ENCODE peak calls at places on chromosome 14, in nine cellular contexts. T is pancreas; G is mesendoderm; I is cardiac muscle cell; E is right cardiac atrium; J is CD4-positive, alpha-beta memory T cell; U is upper lobe of right lung; L is SK-N-SH; O is effector memory CD4-positive, alpha-beta T cell. R is an unnamed sample.

GRCh38 chr14:90568405-90568804 is 171.6 kb downstream of the CALM1 start:
- DNase-seq in I (no peak), U (no peak), L (no peak), O (no peak), T (no peak), E (peak; percentile 52), G (no peak), J (no peak), R (no peak)

GRCh38 chr14:29016050-29016900 is 249.7 kb downstream of the FOXG1 start:
- DNase-seq in U (peak; percentile 57), T (no peak), I (peak; percentile 67), G (peak; percentile 79), J (no peak), O (no peak), E (peak; percentile 52), L (peak; percentile 7), R (no peak)

GRCh38 chr14:33184587-33184986 is 245.9 kb downstream of the NPAS3 start:
- DNase-seq in U (no peak), I (peak; percentile 27), L (peak; percentile 12), O (no peak), G (peak; percentile 54), E (no peak), J (no peak), T (no peak), R (no peak)

GRCh38 chr14:67943947-67944346 is 124.4 kb downstream of the RAD51B start:
- DNase-seq in J (peak; percentile 55), E (peak; percentile 71), G (peak; percentile 87), O (no peak), I (peak; percentile 95), T (peak; percentile 67), U (no peak), L (peak; percentile 57), R (peak; percentile 91)

GRCh38 chr14:102580552-102581110 is 11.8 kb upstream of the RCOR1 start:
- DNase-seq in L (no peak), G (no peak), O (no peak), T (no peak), I (no peak), U (no peak), E (no peak), J (no peak), R (no peak)

GRCh38 chr14:75063491-75064204 is at the start of gene ACYP1:
- DNase-seq in U (peak; percentile 95), G (peak; percentile 93), J (peak; percentile 87), I (peak; percentile 91), O (peak; percentile 75), T (peak; percentile 89), L (peak; percentile 93), E (peak; percentile 97), R (peak; percentile 97)

GRCh38 chr14:56280843-56281242 is 162.6 kb downstream of the PELI2 start:
- DNase-seq in E (no peak), O (no peak), T (no peak), I (no peak), L (no peak), G (no peak), J (no peak), U (no peak), R (no peak)

GRCh38 chr14:74238974-74239847 is at the start of gene VSX2:
- DNase-seq in L (no peak), I (no peak), J (no peak), E (no peak), T (no peak), U (no peak), G (peak; percentile 50), O (no peak), R (no peak)

GRCh38 chr14:36515105-36515593 is 4.9 kb downstream of the NKX2-1 start:
- DNase-seq in E (no peak), J (no peak), L (peak; percentile 13), O (no peak), U (no peak), G (no peak), T (no peak), I (no peak), R (no peak)

GRCh38 chr14:70821916-70822705 is 12.8 kb upstream of the MAP3K9 start:
- DNase-seq in J (peak; percentile 53), O (peak; percentile 40), I (peak; percentile 75), G (peak; percentile 74), E (peak; percentile 85), T (peak; percentile 57), L (peak; percentile 87), U (peak; percentile 75), R (peak; percentile 59)

GRCh38 chr14:27371868-27372267 is 774.0 kb upstream of the NOVA1 start:
- DNase-seq in I (no peak), L (no peak), O (no peak), G (no peak), E (no peak), U (no peak), T (no peak), J (no peak), R (no peak)

GRCh38 chr14:67503331-67503730 is 14.8 kb upstream of the TMEM229B start:
- DNase-seq in E (no peak), I (no peak), L (no peak), T (no peak), O (no peak), J (no peak), G (no peak), U (no peak), R (no peak)

GRCh38 chr14:61190341-61190740 is 90.8 kb downstream of the TMEM30B start:
- DNase-seq in T (no peak), G (no peak), I (no peak), J (no peak), U (no peak), E (no peak), O (no peak), L (no peak), R (no peak)

GRCh38 chr14:74945852-74946658 is 9.3 kb downstream of the PGF start:
- DNase-seq in L (peak; percentile 95), E (peak; percentile 91), I (peak; percentile 77), G (peak; percentile 84), J (peak; percentile 65), O (peak; percentile 36), U (peak; percentile 86), T (peak; percentile 62), R (peak; percentile 81)

GRCh38 chr14:75844486-75844885 is 137.3 kb downstream of the TGFB3 start:
- DNase-seq in I (no peak), U (no peak), T (no peak), G (no peak), E (no peak), O (no peak), J (no peak), L (no peak), R (no peak)

GRCh38 chr14:52876311-52876710 is 74.5 kb downstream of the FERMT2 start:
- DNase-seq in U (no peak), O (no peak), G (peak; percentile 70), T (no peak), E (no peak), L (no peak), I (peak; percentile 70), J (no peak), R (no peak)

GRCh38 chr14:24332094-24332983 is 2.5 kb downstream of the ADCY4 start:
- DNase-seq in J (peak; percentile 91), U (peak; percentile 82), O (peak; percentile 77), L (peak; percentile 94), E (peak; percentile 84), G (peak; percentile 79), I (peak; percentile 64), T (peak; percentile 69), R (peak; percentile 50)

GRCh38 chr14:63605041-63605532 is 36.6 kb downstream of the WDR89 start:
- DNase-seq in J (no peak), E (no peak), U (no peak), T (no peak), O (no peak), I (no peak), L (no peak), G (no peak), R (no peak)

GRCh38 chr14:59352951-59353350 is 112.2 kb downstream of the GPR135 start:
- DNase-seq in I (no peak), U (no peak), L (no peak), E (peak; percentile 55), J (no peak), G (peak; percentile 34), T (no peak), O (no peak), R (no peak)

GRCh38 chr14:89391123-89391522 is 25.9 kb downstream of the FOXN3 start:
- DNase-seq in L (no peak), G (no peak), E (no peak), I (no peak), J (no peak), O (no peak), U (no peak), T (no peak), R (no peak)
- H3K4me1 ChIP-seq in L (peaks cover 17% of the 10 kb centered on the region), G (peaks cover 4% of the 10 kb centered on the region), E (peaks cover 15% of the 10 kb centered on the region), I (peaks cover 7% of the 10 kb centered on the region), J (peaks cover 8% of the 10 kb centered on the region), O (no peaks in the 10 kb centered on the region), U (peaks cover 10% of the 10 kb centered on the region), T (peaks cover 8% of the 10 kb centered on the region), R (peaks cover 26% of the 10 kb centered on the region)

GRCh38 chr14:23299558-23299957 is 3.1 kb downstream of the PPP1R3E start:
- DNase-seq in L (no peak), E (no peak), U (no peak), G (no peak), J (peak; percentile 48), O (no peak), I (peak; percentile 67), T (no peak), R (no peak)
- H3K4me3 ChIP-seq in L (no peak overlapping the region), E (no peak overlapping the region), U (peak overlapping the region; percentile 58), G (no peak overlapping the region), J (no peak overlapping the region), O (no peak overlapping the region), I (no peak overlapping the region), T (no peak overlapping the region), R (no peak overlapping the region)

DNA sequence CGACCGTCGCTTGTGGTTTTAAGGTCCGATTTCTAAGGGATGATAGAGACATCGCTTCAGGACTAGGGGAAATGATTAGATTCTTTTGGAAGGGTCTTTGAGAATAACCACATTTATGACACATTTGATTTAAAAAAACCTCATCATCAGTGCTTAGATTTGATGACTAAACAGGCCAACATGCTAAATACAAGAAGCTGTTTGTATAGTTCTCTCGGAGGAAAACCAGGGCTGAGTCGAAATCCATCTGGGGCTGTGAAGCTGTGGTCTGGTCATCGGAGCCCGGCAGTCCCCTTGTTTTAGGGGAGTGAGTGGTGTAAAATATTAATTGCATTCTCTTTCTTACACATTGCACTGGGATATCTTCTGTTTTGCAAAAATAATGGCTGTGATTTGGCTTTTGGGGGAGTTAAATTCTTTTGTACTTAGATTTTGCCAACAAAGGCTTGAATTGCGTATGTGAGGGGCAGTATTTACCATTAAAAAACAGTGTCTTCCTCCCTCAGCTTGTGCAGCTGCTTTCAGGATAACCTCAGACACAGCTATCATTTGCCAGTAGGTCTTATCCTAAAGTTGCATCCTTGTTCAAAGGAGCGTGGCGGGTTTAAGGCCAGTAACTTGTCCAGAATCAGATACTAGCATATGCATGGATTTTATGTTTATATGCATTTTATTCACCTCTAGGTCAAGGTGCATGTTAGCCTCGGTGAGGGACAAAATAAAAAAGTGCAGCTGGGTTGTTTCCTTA is 598 bp downstream of the GNG2 start:
- DNase-seq in G (peak; percentile 16), L (peak; percentile 50), U (no peak), I (peak; percentile 30), J (no peak), E (no peak), T (no peak), O (no peak), R (no peak)
- H3K4me1 ChIP-seq in G (peaks cover 3% of the 10 kb centered on the region), L (peaks cover 20% of the 10 kb centered on the region), U (peaks cover 2% of the 10 kb centered on the region), I (peaks cover 7% of the 10 kb centered on the region), J (peaks cover 64% of the 10 kb centered on the region), E (no peaks in the 10 kb centered on the region), T (peaks cover 6% of the 10 kb centered on the region), O (peaks cover 27% of the 10 kb centered on the region), R (peaks cover 7% of the 10 kb centered on the region)

GRCh38 chr14:104658325-104658712 is 31.1 kb upstream of the INF2 start:
- DNase-seq in U (no peak), I (no peak), G (no peak), J (no peak), L (peak; percentile 25), O (no peak), T (no peak), E (no peak), R (no peak)
- H3K4me3 ChIP-seq in U (no peak overlapping the region), I (no peak overlapping the region), G (no peak overlapping the region), J (no peak overlapping the region), L (no peak overlapping the region), O (no peak overlapping the region), T (no peak overlapping the region), E (no peak overlapping the region), R (no peak overlapping the region)

R was measured in ovary.